ENCODE peak calls at places on chromosome 10, in six cellular contexts. M is Calu3, Z is osteocyte, W is nucleus accumbens, D is foreskin keratinocyte, V is KBM-7. U is an unnamed sample.

GRCh38 chr10:110498982-110499795 is 1.5 kb downstream of the DUSP5 start:
- DNase-seq in M (peak; percentile 43), Z (no peak), W (no peak), D (peak; percentile 60), V (peak; percentile 70), U (no peak)

GRCh38 chr10:70222340-70222794 is 10.9 kb downstream of the PPA1 start:
- DNase-seq in M (peak; percentile 83), Z (no peak), W (no peak), D (peak; percentile 82), V (no peak), U (no peak)

GRCh38 chr10:129258570-129258969 is 208.5 kb upstream of the MGMT start:
- DNase-seq in M (no peak), Z (no peak), W (no peak), D (no peak), V (no peak), U (no peak)

GRCh38 chr10:116418394-116418793 is 9.3 kb upstream of the PNLIPRP3 start:
- DNase-seq in M (no peak), Z (no peak), W (no peak), D (peak; percentile 69), V (no peak), U (no peak)

GRCh38 chr10:104816501-104816900 is 175.4 kb downstream of the SORCS3 start:
- DNase-seq in M (peak; percentile 11), Z (no peak), W (no peak), D (no peak), V (no peak), U (no peak)

GRCh38 chr10:43824934-43825333 is 176.3 kb upstream of the ZNF32 start:
- DNase-seq in M (no peak), Z (no peak), W (no peak), D (no peak), V (no peak), U (no peak)

GRCh38 chr10:12221323-12222298 is 25.6 kb downstream of the CDC123 start:
- DNase-seq in M (peak; percentile 17), Z (no peak), W (no peak), D (peak; percentile 44), V (no peak), U (no peak)

GRCh38 chr10:19788075-19788686 is 28.1 kb upstream of the PLXDC2 start:
- DNase-seq in M (peak; percentile 24), Z (no peak), W (no peak), D (peak; percentile 44), V (peak; percentile 66), U (peak; percentile 27)

GRCh38 chr10:44863344-44864041 is 47.6 kb upstream of the TMEM72 start:
- DNase-seq in M (peak; percentile 24), Z (peak; percentile 54), W (no peak), D (no peak), V (no peak), U (no peak)

GRCh38 chr10:127922206-127922605 is 15.3 kb downstream of the PTPRE start:
- DNase-seq in M (no peak), Z (no peak), W (no peak), D (no peak), V (no peak), U (no peak)

GRCh38 chr10:66784796-66785195 is 141.0 kb upstream of the LRRTM3 start:
- DNase-seq in M (no peak), Z (no peak), W (no peak), D (no peak), V (no peak), U (no peak)

GRCh38 chr10:133359554-133359971 is 1.7 kb upstream of the FUOM start:
- DNase-seq in M (peak; percentile 56), Z (no peak), W (no peak), D (peak; percentile 45), V (no peak), U (no peak)

GRCh38 chr10:79069325-79070090 is 742 bp downstream of the ZMIZ1 start:
- DNase-seq in M (peak; percentile 56), Z (no peak), W (no peak), D (peak; percentile 61), V (no peak), U (no peak)

GRCh38 chr10:22321831-22322662 is 1.1 kb downstream of the BMI1 start:
- DNase-seq in M (peak; percentile 6), Z (no peak), W (no peak), D (no peak), V (no peak), U (no peak)

GRCh38 chr10:77637474-77637985 is at the start of gene KCNMA1:
- DNase-seq in M (peak; percentile 43), Z (no peak), W (no peak), D (no peak), V (no peak), U (no peak)

GRCh38 chr10:97689637-97690036 is 2.6 kb upstream of the AVPI1 start:
- DNase-seq in M (peak; percentile 24), Z (no peak), W (no peak), D (peak; percentile 100), V (peak; percentile 64), U (peak; percentile 90)

GRCh38 chr10:63708421-63708820 is 187.2 kb downstream of the REEP3 start:
- DNase-seq in M (no peak), Z (no peak), W (no peak), D (no peak), V (no peak), U (no peak)

GRCh38 chr10:132428486-132428885 is 31.5 kb downstream of the PWWP2B start:
- DNase-seq in M (no peak), Z (no peak), W (no peak), D (no peak), V (no peak), U (no peak)

GRCh38 chr10:111037868-111038267 is 39.0 kb upstream of the ADRA2A start:
- DNase-seq in M (no peak), Z (no peak), W (no peak), D (no peak), V (no peak), U (no peak)

GRCh38 chr10:20855398-20856038 is 41.6 kb downstream of the NEBL start:
- DNase-seq in M (no peak), Z (no peak), W (no peak), D (no peak), V (peak; percentile 20), U (no peak)

GRCh38 chr10:121597504-121598241 is 571 bp downstream of the FGFR2 start:
- DNase-seq in M (peak; percentile 11), Z (no peak), W (no peak), D (peak; percentile 63), V (peak; percentile 28), U (no peak)

GRCh38 chr10:6008497-6009142 is 31.3 kb upstream of the IL15RA start:
- DNase-seq in M (no peak), Z (no peak), W (no peak), D (no peak), V (no peak), U (no peak)

GRCh38 chr10:44384601-44385422 is at the start of gene CXCL12:
- DNase-seq in M (no peak), Z (peak; percentile 84), W (no peak), D (peak; percentile 33), V (no peak), U (no peak)

GRCh38 chr10:97575101-97575668 is 2.6 kb downstream of the ANKRD2 start:
- DNase-seq in M (no peak), Z (no peak), W (no peak), D (no peak), V (no peak), U (no peak)

GRCh38 chr10:6607187-6607586 is 27.1 kb upstream of the PRKCQ start:
- DNase-seq in M (no peak), Z (no peak), W (no peak), D (no peak), V (no peak), U (no peak)